ENCODE peak calls at places on chromosomes 2 and 18, in ten cellular contexts. P, B, H, L, O, X, D, Z, N and E are unnamed samples.

GRCh38 chr2:95329401-95329800 is 32.3 kb downstream of the KCNIP3 start:
- DNase-seq in X (no peak), D (no peak), Z (no peak), O (no peak), H (no peak), P (no peak), B (no peak), N (no peak), L (no peak), E (peak)

GRCh38 chr2:171411791-171412483 is 21.9 kb downstream of the METTL8 start:
- DNase-seq in B (no peak), D (no peak), N (no peak), Z (peak), O (no peak), L (no peak), P (no peak), H (no peak), X (no peak), E (no peak)

GRCh38 chr2:228927028-228928010 is 343.8 kb downstream of the PID1 start:
- DNase-seq in O (no peak), L (no peak), B (no peak), N (no peak), H (no peak), D (no peak), Z (no peak), P (no peak), X (peak), E (no peak)

GRCh38 chr18:9627642-9628041 is 13.3 kb upstream of the PPP4R1 start:
- DNase-seq in D (no peak), P (no peak), B (no peak), X (peak), O (no peak), Z (peak), H (no peak), N (no peak), L (no peak), E (no peak)

GRCh38 chr2:239768907-239769573 is 256.1 kb downstream of the NDUFA10 start:
- DNase-seq in O (no peak), X (no peak), N (no peak), B (no peak), Z (no peak), H (no peak), P (no peak), L (no peak), D (no peak), E (no peak)

GRCh38 chr18:62953663-62954062 is 238.3 kb downstream of the PHLPP1 start:
- DNase-seq in N (no peak), D (no peak), H (no peak), L (no peak), O (no peak), P (no peak), B (no peak), Z (peak), X (no peak), E (no peak)

GRCh38 chr18:29879763-29880162 is 1162.8 kb downstream of the DSC3 start:
- DNase-seq in X (no peak), N (no peak), O (no peak), B (no peak), H (no peak), Z (no peak), D (no peak), P (no peak), L (no peak), E (no peak)

GRCh38 chr18:38750786-38751185 is 1185.2 kb upstream of the CELF4 start:
- DNase-seq in B (no peak), O (no peak), H (no peak), P (no peak), D (no peak), L (no peak), Z (no peak), N (no peak), X (peak), E (no peak)

GRCh38 chr18:78255013-78255412 is 724.6 kb upstream of the SALL3 start:
- DNase-seq in O (no peak), D (no peak), Z (no peak), L (no peak), X (no peak), N (no peak), H (no peak), B (no peak), P (no peak), E (no peak)

GRCh38 chr2:121454549-121455090 is 76.1 kb upstream of the RNU4ATAC start:
- DNase-seq in H (no peak), D (no peak), X (no peak), O (no peak), B (no peak), Z (no peak), N (no peak), P (no peak), L (no peak), E (no peak)

GRCh38 chr2:207792244-207792785 is 22.6 kb upstream of the FZD5 start:
- DNase-seq in X (peak), B (no peak), L (no peak), Z (peak), N (no peak), H (no peak), P (no peak), D (no peak), O (no peak), E (no peak)